ENCODE peak calls at places on chromosomes 3 and 15, in eight cellular contexts. D is neuronal stem cell; H is body of pancreas; X is Karpas-422; I is CD8-positive, alpha-beta memory T cell; P is heart left ventricle; F is CD8-positive, alpha-beta T cell; Z is esophagus squamous epithelium. R is an unnamed sample.
A peak's percentile ranks its signal among the peaks of the same experiment; 100 is the strongest.

GRCh38 chr3:112649478-112649735 is 8.5 kb upstream of the CCDC80 start:
- DNase-seq in X (no peak), D (no peak), H (no peak), P (no peak), I (no peak), F (no peak), Z (no peak), R (peak; percentile 43)

GRCh38 chr3:63046580-63046979 is 171.4 kb upstream of the CADPS start:
- DNase-seq in Z (no peak), X (no peak), D (no peak), H (no peak), P (no peak), I (no peak), F (no peak), R (no peak)

GRCh38 chr15:81747477-81747876 is 298.3 kb downstream of the MEX3B start:
- DNase-seq in H (no peak), I (no peak), P (no peak), D (no peak), Z (no peak), X (no peak), F (no peak), R (no peak)

GRCh38 chr3:172258616-172259015 is 189.6 kb downstream of the GHSR start:
- DNase-seq in F (no peak), P (peak; percentile 55), I (no peak), X (no peak), D (no peak), H (no peak), Z (no peak), R (peak; percentile 42)

GRCh38 chr15:83113881-83114280 is 6.4 kb downstream of the TM6SF1 start:
- DNase-seq in D (no peak), F (no peak), P (no peak), H (no peak), Z (no peak), I (no peak), X (no peak), R (peak; percentile 55)

GRCh38 chr3:192514081-192514753 is 213.1 kb downstream of the FGF12 start:
- DNase-seq in H (peak; percentile 41), X (no peak), I (no peak), D (peak; percentile 67), P (no peak), F (no peak), Z (no peak), R (no peak)

GRCh38 chr3:187828571-187829452 is 83.5 kb upstream of the BCL6 start:
- DNase-seq in H (no peak), F (no peak), X (peak; percentile 78), D (no peak), I (no peak), P (no peak), Z (no peak), R (no peak)

GRCh38 chr3:127770671-127771370 is 51.5 kb downstream of the MGLL start:
- DNase-seq in H (no peak), I (no peak), P (no peak), Z (no peak), D (no peak), F (no peak), X (no peak), R (no peak)

GRCh38 chr15:68816158-68816557 is 4.5 kb downstream of the ANP32A start:
- DNase-seq in Z (no peak), F (no peak), X (peak; percentile 61), I (no peak), P (no peak), H (no peak), D (no peak), R (no peak)

GRCh38 chr3:46860381-46861292 is 2.6 kb downstream of the MYL3 start:
- DNase-seq in D (no peak), X (peak; percentile 75), Z (no peak), F (no peak), I (no peak), P (peak; percentile 55), H (no peak), R (peak; percentile 77)

GRCh38 chr15:67184208-67184925 is 70.1 kb downstream of the AAGAB start:
- DNase-seq in P (no peak), X (no peak), D (no peak), I (no peak), H (no peak), F (peak; percentile 25), Z (no peak), R (no peak)

GRCh38 chr3:37093481-37093880 is 80.9 kb downstream of the LRRFIP2 start:
- DNase-seq in Z (no peak), P (no peak), F (no peak), D (no peak), I (no peak), X (no peak), H (no peak), R (no peak)

GRCh38 chr3:136404056-136404455 is 153.9 kb downstream of the PCCB start:
- DNase-seq in Z (no peak), P (no peak), X (no peak), D (no peak), H (no peak), F (no peak), I (no peak), R (no peak)

GRCh38 chr15:39255760-39256159 is 325.1 kb upstream of the THBS1 start:
- DNase-seq in X (no peak), H (peak; percentile 88), Z (no peak), I (no peak), P (no peak), F (no peak), D (no peak), R (no peak)

GRCh38 chr3:111087924-111088469 is 16.4 kb downstream of the NECTIN3 start:
- DNase-seq in D (no peak), Z (no peak), X (no peak), H (no peak), F (no peak), I (no peak), P (no peak), R (no peak)

GRCh38 chr3:36476274-36476942 is 96.1 kb downstream of the STAC start:
- DNase-seq in F (no peak), D (no peak), H (no peak), Z (no peak), I (no peak), P (no peak), X (no peak), R (no peak)

DNA sequence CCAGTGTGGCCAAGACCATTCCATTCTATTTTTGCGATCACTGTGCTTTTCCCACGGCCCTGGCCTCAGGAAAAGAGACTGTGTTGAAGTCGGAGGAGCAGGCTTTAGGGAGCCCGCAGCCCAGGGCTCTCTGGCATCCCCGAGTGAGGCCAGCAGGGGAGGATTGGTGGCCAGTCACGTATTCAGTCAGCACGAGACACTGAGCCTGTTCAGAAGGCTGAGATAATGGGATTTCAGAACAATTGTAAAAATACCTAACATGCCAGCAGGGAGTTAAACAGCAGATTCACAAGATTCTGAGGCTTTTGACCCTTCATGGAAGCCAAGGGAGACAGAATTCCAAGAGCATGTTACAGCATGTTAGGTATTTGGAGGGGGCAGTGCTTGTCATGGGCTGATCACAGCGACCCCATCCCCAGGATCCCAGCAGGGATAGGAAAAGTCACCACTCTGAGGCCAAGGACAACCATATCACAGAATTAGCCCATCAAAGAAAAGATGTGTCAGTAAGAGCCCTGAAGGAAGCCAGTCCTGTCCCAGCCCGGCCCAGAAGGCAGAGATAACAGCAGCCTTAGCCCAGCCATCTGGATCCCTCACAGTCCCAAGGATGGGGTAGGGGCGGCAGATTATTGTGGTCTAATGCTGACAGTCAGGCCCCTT is 40.6 kb downstream of the AMOTL2 start:
- DNase-seq in H (peak; percentile 8), X (no peak), F (no peak), Z (no peak), P (no peak), I (no peak), D (peak; percentile 72), R (peak; percentile 87)
- H3K4me1 ChIP-seq in H (peaks cover 42% of the 10 kb centered on the region), X (no peaks in the 10 kb centered on the region), F (no peaks in the 10 kb centered on the region), Z (peaks cover 95% of the 10 kb centered on the region), P (peaks cover 46% of the 10 kb centered on the region), I (no peaks in the 10 kb centered on the region), D (peaks cover 26% of the 10 kb centered on the region), R (peaks cover 82% of the 10 kb centered on the region)

GRCh38 chr3:194470615-194471014 is 16.2 kb downstream of the ATP13A3 start:
- DNase-seq in F (no peak), I (no peak), H (no peak), D (no peak), Z (no peak), X (no peak), P (no peak), R (no peak)

GRCh38 chr3:194472290-194472920 is 14.4 kb downstream of the ATP13A3 start:
- DNase-seq in H (no peak), P (no peak), Z (no peak), F (no peak), X (peak; percentile 92), D (peak; percentile 39), I (no peak), R (no peak)

GRCh38 chr3:194474675-194475074 is 12.1 kb downstream of the ATP13A3 start:
- DNase-seq in X (no peak), D (no peak), H (no peak), I (no peak), Z (no peak), F (no peak), P (no peak), R (no peak)

GRCh38 chr3:194469977-194470376 is 16.8 kb downstream of the ATP13A3 start:
- DNase-seq in P (no peak), I (no peak), Z (no peak), D (no peak), F (no peak), X (no peak), H (no peak), R (no peak)

DNA sequence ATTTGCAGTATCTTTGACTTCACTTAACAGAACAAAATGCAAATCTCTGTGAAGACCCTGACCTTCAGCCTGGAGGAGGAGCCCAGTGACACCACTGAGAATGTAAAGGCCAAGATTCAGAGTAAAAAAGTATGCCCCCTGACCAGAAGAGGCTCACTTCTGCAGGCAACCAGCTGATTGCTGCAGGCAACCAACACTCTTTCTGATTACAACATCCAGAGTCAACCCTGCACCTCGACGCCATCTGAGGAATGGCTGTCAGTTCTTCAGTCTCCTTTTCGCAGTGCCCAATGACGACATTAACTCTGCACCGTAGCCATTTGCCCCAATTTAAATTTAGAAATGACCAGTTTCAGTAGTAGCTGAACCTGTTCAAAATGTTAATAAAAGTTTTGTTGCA is 14.9 kb downstream of the ATP13A3 start:
- DNase-seq in I (no peak), P (no peak), D (no peak), H (no peak), Z (no peak), X (no peak), F (no peak), R (peak; percentile 34)
- H3K27ac ChIP-seq in I (no peak overlapping the region), P (no peak overlapping the region), D (no peak overlapping the region), H (no peak overlapping the region), Z (no peak overlapping the region), X (no peak overlapping the region), F (no peak overlapping the region), R (peak overlapping the region; percentile 1)

GRCh38 chr15:93087825-93088199 is 1.2 kb downstream of the RGMA start:
- DNase-seq in F (peak; percentile 81), D (peak; percentile 86), I (peak; percentile 64), Z (no peak), X (peak; percentile 87), H (peak; percentile 82), P (peak; percentile 63), R (peak; percentile 91)
- H3K4me3 ChIP-seq in F (peak overlapping the region; percentile 32), D (peak overlapping the region; percentile 56), I (peak overlapping the region; percentile 21), Z (peak overlapping the region; percentile 47), X (no peak overlapping the region), H (peak overlapping the region; percentile 47), P (peak overlapping the region; percentile 63), R (no peak overlapping the region)

DNA sequence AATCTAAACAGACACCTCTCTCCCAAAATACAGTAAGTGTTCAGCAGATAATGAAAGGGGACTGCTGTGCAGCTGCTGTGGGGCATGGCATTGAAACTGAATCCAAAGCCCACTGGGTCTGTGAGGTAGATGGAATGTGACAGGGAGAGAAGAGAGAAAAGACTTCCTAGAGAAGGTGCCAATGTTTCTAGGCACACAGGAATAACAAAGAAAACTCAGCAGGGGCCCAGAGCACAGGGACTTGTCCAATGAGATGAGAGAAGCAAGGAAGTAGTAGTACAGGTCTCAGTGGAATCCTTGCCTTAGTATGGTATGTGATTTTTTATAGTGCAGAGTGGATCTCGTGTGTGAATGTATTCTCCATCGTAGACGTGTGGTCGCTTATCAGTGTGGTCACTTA is 457.8 kb downstream of the IL5RA start:
- DNase-seq in X (no peak), D (peak; percentile 2), P (no peak), I (no peak), F (no peak), Z (no peak), H (no peak), R (no peak)
- H3K4me1 ChIP-seq in X (peaks cover 9% of the 10 kb centered on the region), D (no peaks in the 10 kb centered on the region), P (peaks cover 6% of the 10 kb centered on the region), I (no peaks in the 10 kb centered on the region), F (no peaks in the 10 kb centered on the region), Z (no peaks in the 10 kb centered on the region), H (peaks cover 11% of the 10 kb centered on the region), R (no peaks in the 10 kb centered on the region)